ENCODE peak calls at places on chromosomes 5 and 9, in four cellular contexts. One of them, this sample, is unnamed. For H3K9me3, the result is how much of the 10 kb centered on the place peaks cover.

GRCh38 chr5:132001647-132002561 is 9.6 kb downstream of the ACSL6 start:
- DNase-seq in aorta: peak
- DNase-seq in right cardiac atrium: peak
- DNase-seq in MG63: no peak
- DNase-seq in this sample: no peak

GRCh38 chr9:127167560-127168326 is 45.3 kb upstream of the ANGPTL2 start:
- DNase-seq in right cardiac atrium: no peak
- DNase-seq in MG63: no peak
- DNase-seq in aorta: no peak
- DNase-seq in this sample: no peak

GRCh38 chr5:91144491-91145232 is 238.5 kb downstream of the ARRDC3 start:
- DNase-seq in aorta: no peak
- DNase-seq in right cardiac atrium: no peak
- DNase-seq in MG63: no peak
- DNase-seq in this sample: no peak

GRCh38 chr5:160970605-160971191 is 118.7 kb upstream of the ATP10B start:
- DNase-seq in MG63: no peak
- DNase-seq in aorta: no peak
- DNase-seq in right cardiac atrium: no peak
- DNase-seq in this sample: no peak

GRCh38 chr9:133477992-133478850 is 678 bp downstream of the SLC2A6 start:
- DNase-seq in aorta: no peak
- DNase-seq in right cardiac atrium: peak
- DNase-seq in MG63: no peak
- DNase-seq in this sample: peak

GRCh38 chr9:445033-445432 is 230.4 kb downstream of the DOCK8 start:
- DNase-seq in aorta: no peak
- DNase-seq in MG63: peak
- DNase-seq in right cardiac atrium: peak
- DNase-seq in this sample: peak

GRCh38 chr5:160262665-160263064 is 33.4 kb downstream of the FABP6 start:
- DNase-seq in aorta: no peak
- DNase-seq in right cardiac atrium: peak
- DNase-seq in MG63: no peak
- DNase-seq in this sample: no peak

GRCh38 chr9:69932901-69933300 is 110.7 kb upstream of the MAMDC2 start:
- DNase-seq in right cardiac atrium: no peak
- DNase-seq in MG63: no peak
- DNase-seq in aorta: no peak
- DNase-seq in this sample: no peak

DNA sequence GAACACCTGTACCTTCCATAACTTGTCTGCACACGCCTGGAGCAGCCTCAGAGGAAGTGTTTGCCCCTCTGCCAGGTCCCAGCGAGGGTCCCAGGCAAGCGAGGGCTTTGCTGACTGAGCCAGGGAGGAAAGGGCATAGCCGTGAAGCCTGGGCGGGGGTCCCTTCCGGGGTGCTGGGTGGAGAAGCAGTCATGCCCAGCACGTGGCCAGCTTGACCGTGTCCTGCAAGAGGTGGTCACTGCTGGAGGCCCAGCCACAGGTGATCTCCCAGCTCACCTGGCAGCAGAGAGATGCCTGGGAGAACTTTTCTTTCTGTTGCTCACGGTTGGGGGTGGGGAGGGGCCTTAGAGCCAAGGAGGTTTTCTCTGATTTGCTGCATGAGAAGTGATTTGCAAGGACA is 195.3 kb downstream of the CACNA1B start:
- DNase-seq in aorta: peak
- DNase-seq in MG63: no peak
- DNase-seq in right cardiac atrium: no peak
- DNase-seq in this sample: no peak
- H3K9me3 ChIP-seq in aorta: under half
- H3K9me3 ChIP-seq in MG63: under half
- H3K9me3 ChIP-seq in right cardiac atrium: under half
- H3K9me3 ChIP-seq in this sample: under half

DNA sequence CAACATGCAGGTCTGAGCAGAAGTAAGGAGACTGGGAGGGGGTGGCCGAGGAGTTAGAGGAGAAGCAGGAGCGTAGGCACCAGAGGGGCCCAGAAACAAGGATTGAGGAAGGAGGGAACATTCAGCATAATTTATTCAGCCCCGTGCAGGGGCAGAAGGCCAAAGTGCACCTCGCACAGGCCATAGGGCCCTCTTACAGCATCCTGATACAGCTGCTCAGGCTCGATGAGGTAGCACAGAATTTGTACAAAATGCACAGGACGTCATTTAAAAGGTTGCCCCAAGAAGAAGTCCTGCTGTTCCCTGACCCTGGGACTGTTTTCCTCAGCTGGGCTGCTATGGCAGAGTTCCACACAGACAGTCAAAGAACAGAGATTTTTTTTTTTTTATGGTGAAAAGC is 2.1 kb upstream of the GRM6 start:
- DNase-seq in MG63: no peak
- DNase-seq in right cardiac atrium: no peak
- DNase-seq in aorta: no peak
- DNase-seq in this sample: no peak
- H3K9me3 ChIP-seq in MG63: under half
- H3K9me3 ChIP-seq in right cardiac atrium: under half
- H3K9me3 ChIP-seq in aorta: under half
- H3K9me3 ChIP-seq in this sample: under half

DNA sequence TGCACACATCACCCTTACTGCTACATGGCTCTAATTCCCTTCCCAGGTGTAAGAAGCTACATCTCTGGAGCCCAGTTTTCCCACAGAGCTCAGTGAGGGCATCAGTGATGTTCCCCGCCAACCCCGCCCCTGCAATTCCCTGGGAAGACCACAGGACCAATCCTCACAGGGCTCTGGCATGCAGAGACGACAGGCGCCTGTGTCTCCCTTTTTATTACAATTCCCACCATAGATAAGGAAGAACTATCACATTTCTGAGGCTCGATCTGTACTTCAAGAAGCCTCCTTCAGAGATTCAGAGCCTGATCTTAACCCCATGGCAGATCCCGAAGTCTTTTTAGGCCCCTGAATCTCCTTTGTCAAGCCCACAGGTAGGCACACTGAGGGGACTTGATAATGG is at the start of gene OR1L6:
- DNase-seq in MG63: no peak
- DNase-seq in right cardiac atrium: no peak
- DNase-seq in aorta: no peak
- DNase-seq in this sample: no peak
- H3K9me3 ChIP-seq in MG63: under half
- H3K9me3 ChIP-seq in right cardiac atrium: under half
- H3K9me3 ChIP-seq in aorta: under half
- H3K9me3 ChIP-seq in this sample: under half

GRCh38 chr9:8205580-8205979 is 406.0 kb upstream of the DMAC1 start:
- DNase-seq in right cardiac atrium: no peak
- DNase-seq in MG63: no peak
- DNase-seq in aorta: no peak
- DNase-seq in this sample: no peak
- H3K9me3 ChIP-seq in right cardiac atrium: under half
- H3K9me3 ChIP-seq in MG63: under half
- H3K9me3 ChIP-seq in aorta: under half
- H3K9me3 ChIP-seq in this sample: under half

DNA sequence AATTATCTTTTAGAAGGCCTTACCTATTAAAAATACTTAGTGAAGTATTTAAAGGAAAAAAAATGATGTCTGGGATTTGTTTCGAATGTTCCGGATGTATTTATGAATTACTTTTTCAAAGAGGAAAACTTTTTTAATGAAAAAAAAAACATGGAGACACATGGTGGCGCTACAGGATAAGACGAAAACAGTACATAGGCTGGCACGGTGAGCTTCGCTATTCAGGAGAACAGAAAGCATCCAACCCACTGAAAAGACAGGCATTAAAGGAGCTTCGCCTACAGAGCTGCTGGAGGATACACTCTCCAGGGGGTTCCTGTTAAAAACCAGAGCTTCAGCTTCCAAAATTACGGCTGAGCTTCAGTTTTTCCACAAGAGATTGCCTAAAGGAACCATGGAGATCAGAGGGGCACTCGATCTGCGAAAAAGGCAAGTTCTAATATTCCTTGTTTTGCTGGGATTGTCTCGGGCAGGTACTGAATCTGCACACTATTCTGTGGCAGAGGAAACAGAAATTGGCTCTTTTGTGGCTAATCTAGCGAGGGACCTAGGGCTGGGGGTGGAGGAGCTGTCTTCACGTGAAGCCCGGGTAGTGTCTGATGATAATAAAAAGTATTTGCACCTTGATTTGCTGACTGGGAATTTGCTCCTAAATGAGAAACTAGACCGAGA is at the start of gene PCDHB14:
- DNase-seq in aorta: no peak
- DNase-seq in MG63: peak
- DNase-seq in right cardiac atrium: no peak
- DNase-seq in this sample: no peak
- H3K9me3 ChIP-seq in aorta: under half
- H3K9me3 ChIP-seq in MG63: under half
- H3K9me3 ChIP-seq in right cardiac atrium: under half
- H3K9me3 ChIP-seq in this sample: half or more

GRCh38 chr5:14401639-14402038 is 180.0 kb upstream of the OTULINL start:
- DNase-seq in MG63: no peak
- DNase-seq in aorta: no peak
- DNase-seq in right cardiac atrium: no peak
- DNase-seq in this sample: no peak

GRCh38 chr5:14405267-14405666 is 176.3 kb upstream of the OTULINL start:
- DNase-seq in aorta: no peak
- DNase-seq in right cardiac atrium: no peak
- DNase-seq in MG63: no peak
- DNase-seq in this sample: no peak

GRCh38 chr5:14400085-14400484 is 181.5 kb upstream of the OTULINL start:
- DNase-seq in MG63: peak
- DNase-seq in right cardiac atrium: no peak
- DNase-seq in aorta: no peak
- DNase-seq in this sample: no peak

GRCh38 chr5:14400611-14401010 is 181.0 kb upstream of the OTULINL start:
- DNase-seq in right cardiac atrium: no peak
- DNase-seq in MG63: no peak
- DNase-seq in aorta: no peak
- DNase-seq in this sample: no peak

GRCh38 chr5:14402424-14402823 is 179.2 kb upstream of the OTULINL start:
- DNase-seq in MG63: no peak
- DNase-seq in aorta: no peak
- DNase-seq in right cardiac atrium: no peak
- DNase-seq in this sample: no peak
- H3K9me3 ChIP-seq in MG63: under half
- H3K9me3 ChIP-seq in aorta: under half
- H3K9me3 ChIP-seq in right cardiac atrium: under half
- H3K9me3 ChIP-seq in this sample: under half

DNA sequence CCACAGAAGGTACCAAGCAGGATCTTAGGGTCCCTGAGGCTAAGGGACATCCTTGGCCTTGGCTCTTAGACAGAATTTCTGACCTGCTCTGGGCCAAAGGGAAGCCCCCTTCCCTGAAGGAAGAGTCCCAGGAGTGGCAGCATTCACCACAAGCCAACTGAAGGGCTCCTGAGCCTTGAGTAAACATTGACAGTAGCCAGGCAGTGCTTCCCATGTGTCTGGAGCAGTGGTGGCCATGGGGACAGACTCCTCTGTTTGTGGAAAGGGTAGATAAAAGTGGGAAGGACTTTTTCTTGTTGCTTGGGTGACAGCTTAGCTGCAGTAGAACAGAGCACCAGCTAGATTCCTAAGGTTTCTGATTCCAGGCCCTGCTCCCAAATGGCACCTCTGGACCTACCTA is 61.4 kb upstream of the VLDLR start:
- DNase-seq in MG63: no peak
- DNase-seq in aorta: no peak
- DNase-seq in right cardiac atrium: no peak
- DNase-seq in this sample: no peak
- H3K9me3 ChIP-seq in MG63: under half
- H3K9me3 ChIP-seq in aorta: under half
- H3K9me3 ChIP-seq in right cardiac atrium: under half
- H3K9me3 ChIP-seq in this sample: under half

GRCh38 chr5:43940562-43940961 is 337.6 kb downstream of the NNT start:
- DNase-seq in right cardiac atrium: no peak
- DNase-seq in MG63: no peak
- DNase-seq in aorta: no peak
- DNase-seq in this sample: no peak

GRCh38 chr5:43941806-43942205 is 338.8 kb downstream of the NNT start:
- DNase-seq in MG63: no peak
- DNase-seq in aorta: no peak
- DNase-seq in right cardiac atrium: no peak
- DNase-seq in this sample: no peak
- H3K9me3 ChIP-seq in MG63: under half
- H3K9me3 ChIP-seq in aorta: under half
- H3K9me3 ChIP-seq in right cardiac atrium: under half
- H3K9me3 ChIP-seq in this sample: under half